ENCODE peak calls at places on chromosome 11, in seven cellular contexts. C is H1, B is neuronal stem cell, V is trophoblast cell, D is IMR-90, T is mesenchymal stem cell, J is H9. O is an unnamed sample.
A peak's percentile ranks its signal among the peaks of the same experiment; 100 is the strongest.

GRCh38 chr11:7348432-7349298 is 97.0 kb downstream of the SYT9 start:
- DNase-seq in B (no peak), J (peak; percentile 37), T (peak; percentile 5), V (peak; percentile 41), C (no peak), D (no peak), O (peak; percentile 30)

GRCh38 chr11:123100378-123101085 is 38.6 kb upstream of the HSPA8 start:
- DNase-seq in D (no peak), J (no peak), T (no peak), C (no peak), B (no peak), V (no peak), O (no peak)

GRCh38 chr11:88411265-88411664 is 73.7 kb upstream of the CTSC start:
- DNase-seq in V (no peak), B (no peak), J (no peak), D (peak; percentile 92), C (no peak), T (peak; percentile 62), O (no peak)

GRCh38 chr11:46272816-46273427 is 4.5 kb upstream of the CREB3L1 start:
- DNase-seq in B (no peak), T (peak; percentile 65), J (no peak), C (no peak), D (peak; percentile 76), V (no peak), O (no peak)

GRCh38 chr11:14981507-14981906 is 9.4 kb upstream of the CALCA start:
- DNase-seq in D (no peak), C (no peak), T (no peak), V (no peak), B (no peak), J (no peak), O (no peak)

GRCh38 chr11:7019500-7020182 is 505 bp downstream of the ZNF214 start:
- DNase-seq in J (peak; percentile 38), V (no peak), C (peak; percentile 60), B (no peak), D (peak; percentile 20), T (no peak), O (peak; percentile 46)

GRCh38 chr11:68009391-68010000 is 631 bp upstream of the ALDH3B1 start:
- DNase-seq in T (peak; percentile 39), V (peak; percentile 67), J (no peak), B (no peak), C (no peak), D (peak; percentile 53), O (no peak)

GRCh38 chr11:120660024-120660565 is 148.5 kb downstream of the GRIK4 start:
- DNase-seq in V (no peak), D (peak; percentile 36), C (peak; percentile 87), B (no peak), J (peak; percentile 83), T (peak; percentile 30), O (peak; percentile 79)

GRCh38 chr11:86355256-86355655 is 19.4 kb upstream of the CCDC81 start:
- DNase-seq in D (no peak), T (no peak), V (no peak), C (no peak), B (no peak), J (no peak), O (no peak)

GRCh38 chr11:9972917-9973504 is 309.1 kb downstream of the SWAP70 start:
- DNase-seq in T (peak; percentile 58), D (peak; percentile 70), B (peak; percentile 5), V (peak; percentile 18), C (no peak), J (no peak), O (peak; percentile 60)

GRCh38 chr11:9330387-9331384 is 16.3 kb upstream of the TMEM41B start:
- DNase-seq in C (no peak), J (no peak), B (no peak), V (peak; percentile 18), D (peak; percentile 57), T (peak; percentile 48), O (no peak)

GRCh38 chr11:76609736-76610370 is 60.7 kb downstream of the LRRC32 start:
- DNase-seq in V (no peak), T (no peak), J (no peak), D (no peak), C (peak; percentile 43), B (no peak), O (no peak)

GRCh38 chr11:28529540-28530410 is 421.6 kb downstream of the METTL15 start:
- DNase-seq in T (peak; percentile 75), B (peak; percentile 24), J (no peak), C (no peak), D (peak; percentile 82), V (no peak), O (peak; percentile 63)

GRCh38 chr11:125345706-125346561 is 150.1 kb downstream of the FEZ1 start:
- DNase-seq in B (peak; percentile 77), C (peak; percentile 87), T (peak; percentile 72), V (peak; percentile 60), J (peak; percentile 69), D (peak; percentile 67), O (peak; percentile 77)

GRCh38 chr11:2700415-2701211 is 819 bp upstream of the KCNQ1OT1 start:
- DNase-seq in B (peak; percentile 51), C (no peak), J (peak; percentile 66), V (no peak), T (peak; percentile 59), D (no peak), O (peak; percentile 58)

DNA sequence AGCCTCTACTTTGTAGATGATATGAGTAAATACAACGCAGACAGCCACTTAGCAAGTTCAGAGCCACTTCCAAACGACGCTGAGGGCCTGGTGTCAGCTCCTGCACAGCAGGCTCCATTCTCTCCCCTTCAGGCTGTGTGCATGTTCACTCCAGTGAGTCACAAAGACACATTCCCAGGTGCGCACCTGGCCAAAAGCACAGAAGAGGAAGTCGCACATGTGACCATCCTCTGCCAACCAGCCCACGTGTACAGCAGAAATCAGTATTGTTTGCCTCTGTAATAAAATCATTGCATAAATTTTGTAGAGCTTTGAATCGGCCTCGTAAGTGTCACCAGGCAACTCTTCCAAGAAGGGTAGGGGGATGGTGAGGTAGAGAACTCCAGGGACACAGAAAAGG is 19.5 kb upstream of the TPH1 start:
- DNase-seq in C (no peak), D (no peak), B (no peak), T (no peak), J (no peak), V (peak; percentile 6), O (no peak)
- H2BK120ac ChIP-seq in C (no peak overlapping the region), D (no peak overlapping the region), B (no peak overlapping the region), T (no peak overlapping the region), J (no peak overlapping the region), V (no peak overlapping the region), O (no peak overlapping the region)

GRCh38 chr11:103903621-103904323 is 132.7 kb upstream of the DDI1 start:
- DNase-seq in J (no peak), T (no peak), C (no peak), D (no peak), V (no peak), B (no peak), O (no peak)

GRCh38 chr11:103906291-103906850 is 130.1 kb upstream of the DDI1 start:
- DNase-seq in V (no peak), T (no peak), J (no peak), C (no peak), B (no peak), D (no peak), O (no peak)

GRCh38 chr11:103907548-103908455 is 128.6 kb upstream of the DDI1 start:
- DNase-seq in D (peak; percentile 68), T (peak; percentile 66), J (no peak), B (no peak), C (no peak), V (no peak), O (no peak)

GRCh38 chr11:103904324-103904667 is 132.1 kb upstream of the DDI1 start:
- DNase-seq in D (no peak), V (no peak), C (no peak), J (no peak), T (no peak), B (no peak), O (no peak)

GRCh38 chr11:103907136-103907535 is 129.3 kb upstream of the DDI1 start:
- DNase-seq in C (no peak), B (no peak), T (no peak), J (no peak), V (no peak), D (no peak), O (no peak)
- H3K4me2 ChIP-seq in C (no peak overlapping the region), B (no peak overlapping the region), T (no peak overlapping the region), J (no peak overlapping the region), V (no peak overlapping the region), D (no peak overlapping the region), O (no peak overlapping the region)

GRCh38 chr11:61183645-61184044 is 19.7 kb upstream of the PGA3 start:
- DNase-seq in C (no peak), J (no peak), T (no peak), D (no peak), B (no peak), V (peak; percentile 17), O (no peak)

GRCh38 chr11:61193596-61193995 is 9.7 kb upstream of the PGA3 start:
- DNase-seq in V (no peak), D (no peak), T (no peak), J (peak; percentile 33), B (no peak), C (no peak), O (no peak)

GRCh38 chr11:61189933-61190332 is 13.4 kb upstream of the PGA3 start:
- DNase-seq in D (no peak), B (no peak), V (no peak), J (no peak), T (no peak), C (no peak), O (no peak)

GRCh38 chr11:61186504-61186903 is 16.8 kb upstream of the PGA3 start:
- DNase-seq in C (no peak), B (no peak), V (no peak), T (no peak), J (no peak), D (no peak), O (no peak)

DNA sequence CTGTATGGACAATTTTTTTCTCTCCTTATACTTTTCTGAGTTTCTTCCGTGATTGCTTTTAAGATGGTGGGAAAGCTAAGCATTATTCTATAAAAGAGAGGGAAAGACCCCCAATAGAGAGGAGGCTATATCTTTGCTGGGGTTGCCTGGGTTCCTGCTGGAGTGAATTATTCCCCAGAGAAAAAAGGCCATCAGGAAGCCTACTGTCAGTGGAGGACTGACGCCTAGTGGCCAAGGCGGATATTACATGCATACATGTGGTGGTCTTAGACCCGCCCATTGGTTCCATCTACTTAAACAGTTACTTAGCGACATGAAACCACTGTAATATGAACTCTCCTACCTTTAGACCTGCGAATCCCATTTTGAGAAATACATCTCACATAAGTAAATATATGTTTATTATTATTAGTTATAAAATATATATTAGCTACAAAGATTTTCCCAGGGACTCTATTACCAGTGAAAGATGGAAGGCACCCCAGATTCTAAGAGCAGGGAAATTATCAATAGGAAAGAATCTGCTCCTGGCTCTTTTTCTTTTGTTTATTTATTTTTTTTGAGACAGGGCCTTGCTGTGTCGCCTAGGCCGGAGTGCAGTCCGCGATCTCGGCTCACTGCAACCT is 15.7 kb upstream of the PGA3 start:
- DNase-seq in T (peak; percentile 81), D (peak; percentile 77), J (peak; percentile 77), B (peak; percentile 84), C (peak; percentile 90), V (peak; percentile 64), O (peak; percentile 80)
- H2BK120ac ChIP-seq in T (no peak overlapping the region), D (no peak overlapping the region), J (no peak overlapping the region), B (no peak overlapping the region), C (no peak overlapping the region), V (no peak overlapping the region), O (no peak overlapping the region)

DNA sequence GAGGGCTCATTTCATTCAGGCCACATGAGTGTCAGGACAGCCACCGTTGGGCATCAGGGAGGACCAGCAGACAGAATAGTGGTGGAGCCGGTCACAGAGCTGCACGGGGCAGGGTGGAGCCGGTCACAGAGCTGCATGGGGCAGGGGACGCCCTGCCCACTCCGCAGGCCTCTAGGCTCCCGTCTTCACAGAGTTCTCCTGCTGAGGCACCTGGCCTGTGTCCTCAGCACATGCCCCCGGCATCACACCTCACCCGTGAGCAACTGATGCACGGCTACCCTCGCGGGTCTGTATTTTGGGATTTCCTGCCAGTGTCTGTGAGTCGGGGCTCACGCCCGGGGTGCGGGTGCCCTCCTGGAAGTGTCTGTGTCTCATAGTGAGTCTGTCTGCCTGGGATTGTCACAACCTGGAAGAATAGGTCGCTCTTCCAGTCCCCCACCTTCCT is 11.3 kb downstream of the BRSK2 start:
- DNase-seq in B (no peak), J (no peak), D (no peak), C (no peak), V (no peak), T (no peak), O (no peak)
- H3K4me2 ChIP-seq in B (no peak overlapping the region), J (no peak overlapping the region), D (no peak overlapping the region), C (no peak overlapping the region), V (no peak overlapping the region), T (no peak overlapping the region), O (no peak overlapping the region)

O was measured in mesendoderm.